ENCODE peak calls at places on chromosome 15, in six cellular contexts. A is AG09309, F is astrocyte of the cerebellum, U is AG04450, C is fibroblast of mammary gland, N is cardiac fibroblast. S is an unnamed sample.

GRCh38 chr15:89105147-89105546 is 16.9 kb downstream of the ABHD2 start:
- DNase-seq in A (peak), F (peak), U (peak), C (peak), N (peak), S (peak)

GRCh38 chr15:38696120-38696727 is 131.6 kb upstream of the RASGRP1 start:
- DNase-seq in A (no peak), F (peak), U (no peak), C (peak), N (peak), S (no peak)

GRCh38 chr15:55564347-55565145 is 23.6 kb downstream of the PYGO1 start:
- DNase-seq in A (no peak), F (no peak), U (no peak), C (no peak), N (no peak), S (no peak)

GRCh38 chr15:75662823-75663519 is 15.3 kb downstream of the SNX33 start:
- DNase-seq in A (no peak), F (no peak), U (no peak), C (no peak), N (no peak), S (no peak)

GRCh38 chr15:49131403-49131802 is 24.0 kb downstream of the COPS2 start:
- DNase-seq in A (no peak), F (no peak), U (no peak), C (no peak), N (no peak), S (no peak)

GRCh38 chr15:55685292-55685691 is 57.7 kb downstream of the PRTG start:
- DNase-seq in A (peak), F (no peak), U (no peak), C (peak), N (peak), S (no peak)

GRCh38 chr15:63763476-63764123 is 70.1 kb downstream of the HERC1 start:
- DNase-seq in A (no peak), F (no peak), U (no peak), C (peak), N (peak), S (peak)

GRCh38 chr15:37099321-37100108 is 834 bp downstream of the MEIS2 start:
- DNase-seq in A (no peak), F (no peak), U (no peak), C (peak), N (peak), S (no peak)

GRCh38 chr15:86620636-86621349 is 541.1 kb downstream of the AGBL1 start:
- DNase-seq in A (no peak), F (no peak), U (no peak), C (no peak), N (no peak), S (no peak)

DNA sequence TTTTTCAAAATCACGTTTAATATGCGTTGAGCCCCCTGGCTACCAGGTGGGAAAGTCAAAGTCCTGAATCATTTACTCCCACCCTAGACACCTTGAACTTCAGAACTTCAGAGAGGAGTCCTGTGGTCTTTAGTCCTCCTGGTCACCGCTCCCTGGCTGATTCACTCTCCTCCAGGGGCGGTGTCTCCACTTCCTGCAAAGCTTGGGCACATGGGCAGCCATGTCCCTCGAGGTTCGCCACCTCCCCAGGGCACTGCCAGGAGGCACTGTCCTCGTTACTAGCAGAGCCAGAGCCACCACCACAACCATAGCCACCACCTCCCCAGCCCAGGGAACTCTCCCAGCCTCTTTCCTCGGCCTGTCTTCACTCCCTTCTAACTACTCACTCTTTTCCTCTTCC is 31.0 kb downstream of the LOXL1 start:
- DNase-seq in A (no peak), F (no peak), U (no peak), C (no peak), N (no peak), S (no peak)
- H3K4me3 ChIP-seq in A (no peak), F (no peak), U (no peak), C (no peak), N (no peak), S (no peak)

GRCh38 chr15:68585574-68586273 is 6.9 kb downstream of the CORO2B start:
- DNase-seq in A (no peak), F (no peak), U (no peak), C (no peak), N (no peak), S (no peak)
- H3K4me3 ChIP-seq in A (no peak), F (no peak), U (no peak), C (no peak), N (no peak), S (no peak)

DNA sequence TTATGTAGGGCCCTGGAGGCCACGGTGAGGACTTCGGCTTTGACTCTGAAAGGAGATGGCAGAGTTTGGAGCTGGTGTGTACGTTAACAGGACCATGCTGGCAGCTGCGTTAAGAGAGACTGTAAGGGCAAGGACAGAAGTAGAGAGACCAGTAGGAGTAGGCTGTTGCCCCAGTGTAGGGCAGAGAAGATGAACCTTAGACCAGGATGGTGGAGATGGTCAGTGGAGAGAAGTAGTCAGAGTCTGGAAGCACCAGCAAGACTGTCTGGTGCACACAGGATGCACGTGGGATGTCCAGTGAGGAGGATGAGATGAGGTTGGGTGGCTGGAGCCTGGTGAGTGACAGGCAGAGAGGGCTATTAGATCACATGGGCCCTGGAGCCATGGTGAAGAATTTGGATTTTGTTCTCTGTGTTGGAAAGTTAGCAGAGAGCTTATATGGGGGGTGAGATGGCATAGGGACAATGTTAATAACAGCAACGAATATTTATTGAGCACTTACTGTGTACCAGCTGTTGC is 150.1 kb downstream of the IGF1R start:
- DNase-seq in A (no peak), F (no peak), U (no peak), C (no peak), N (no peak), S (no peak)
- H3K4me3 ChIP-seq in A (no peak), F (no peak), U (no peak), C (no peak), N (no peak), S (no peak)

GRCh38 chr15:80170596-80170995 is 17.8 kb downstream of the FAH start:
- DNase-seq in A (no peak), F (no peak), U (no peak), C (no peak), N (no peak), S (no peak)

GRCh38 chr15:80167936-80168335 is 15.1 kb downstream of the FAH start:
- DNase-seq in A (no peak), F (no peak), U (no peak), C (no peak), N (no peak), S (no peak)

GRCh38 chr15:80171787-80172186 is 19.0 kb downstream of the FAH start:
- DNase-seq in A (no peak), F (no peak), U (no peak), C (no peak), N (no peak), S (no peak)

GRCh38 chr15:80169768-80170357 is 17.1 kb downstream of the FAH start:
- DNase-seq in A (no peak), F (no peak), U (no peak), C (no peak), N (no peak), S (no peak)

GRCh38 chr15:80168421-80168820 is 15.6 kb downstream of the FAH start:
- DNase-seq in A (no peak), F (no peak), U (no peak), C (no peak), N (no peak), S (no peak)
- H3K4me3 ChIP-seq in A (no peak), F (no peak), U (no peak), C (no peak), N (no peak), S (no peak)

GRCh38 chr15:73964736-73965093 is 27.4 kb downstream of the STOML1 start:
- DNase-seq in A (no peak), F (peak), U (peak), C (peak), N (peak), S (no peak)
- H3K4me3 ChIP-seq in A (no peak), F (no peak), U (no peak), C (no peak), N (no peak), S (no peak)

DNA sequence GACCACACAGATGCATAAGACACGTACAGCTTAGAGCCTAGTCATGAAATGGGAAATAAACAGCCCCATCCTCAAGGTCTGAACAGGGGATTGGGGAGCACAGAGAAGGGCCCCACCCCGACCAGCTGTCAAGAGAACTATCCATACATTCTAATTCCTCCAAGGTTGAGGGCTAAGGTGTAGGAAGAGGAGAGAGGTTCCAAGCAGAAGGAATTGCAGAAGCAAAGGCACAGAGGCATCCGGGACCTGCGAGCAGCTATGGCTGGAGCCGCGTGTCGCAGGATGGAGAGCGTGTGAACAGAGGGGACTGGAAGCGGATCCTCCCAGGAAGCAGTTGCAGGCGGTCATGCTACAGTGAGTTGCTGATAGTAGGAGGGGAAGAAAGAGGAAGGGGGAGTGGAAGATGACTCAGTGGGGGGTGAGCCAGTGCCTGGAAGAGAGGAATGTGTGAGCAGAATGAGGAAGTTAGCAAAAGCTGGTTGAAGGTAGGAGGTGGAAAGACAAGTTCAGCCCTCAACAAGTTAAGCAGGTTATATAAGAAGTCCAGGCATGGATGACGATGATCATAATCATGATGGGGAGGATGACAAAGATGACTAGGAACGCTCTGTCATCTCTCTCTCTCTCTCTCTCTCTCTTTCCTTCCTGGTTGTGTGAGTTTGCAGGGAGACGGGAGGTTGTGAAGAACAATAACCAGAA is 89.7 kb downstream of the LIPC start:
- DNase-seq in A (no peak), F (no peak), U (peak), C (peak), N (peak), S (peak)
- H3K4me3 ChIP-seq in A (no peak), F (no peak), U (no peak), C (no peak), N (no peak), S (no peak)

GRCh38 chr15:52163321-52164190 is 27.6 kb downstream of the GNB5 start:
- DNase-seq in A (no peak), F (no peak), U (no peak), C (no peak), N (no peak), S (no peak)
- H3K4me3 ChIP-seq in A (no peak), F (no peak), U (no peak), C (no peak), N (no peak), S (no peak)

GRCh38 chr15:40845511-40846284 is 1.9 kb downstream of the SPINT1 start:
- DNase-seq in A (no peak), F (no peak), U (no peak), C (no peak), N (no peak), S (no peak)
- H3K4me3 ChIP-seq in A (no peak), F (no peak), U (no peak), C (no peak), N (no peak), S (no peak)

S was measured in skeletal muscle cell.